ENCODE peak calls at places on chromosomes 1 and 21, in six cellular contexts. X is psoas muscle, A is fibroblast of lung, G is keratinocyte, O is Panc1, D is transverse colon. S is an unnamed sample. For H3K9me3, the result is how much of the 10 kb centered on the place peaks cover.

GRCh38 chr1:51877434-51878306 is 857 bp downstream of the NRDC start:
- DNase-seq in X (no peak), A (peak), G (no peak), O (no peak), D (peak), S (peak)

GRCh38 chr1:75733661-75734060 is 9.2 kb downstream of the ACADM start:
- DNase-seq in X (no peak), A (no peak), G (no peak), O (no peak), D (no peak), S (no peak)

GRCh38 chr1:93972341-93972740 is 63.1 kb upstream of the GCLM start:
- DNase-seq in X (no peak), A (no peak), G (no peak), O (no peak), D (no peak), S (no peak)

GRCh38 chr1:239952348-239953307 is 139.1 kb upstream of the FMN2 start:
- DNase-seq in X (no peak), A (no peak), G (no peak), O (no peak), D (no peak), S (peak)

GRCh38 chr1:94124538-94124937 is 3.6 kb upstream of the ABCA4 start:
- DNase-seq in X (no peak), A (no peak), G (no peak), O (no peak), D (no peak), S (no peak)

GRCh38 chr1:211610779-211611556 is 32.0 kb upstream of the SLC30A1 start:
- DNase-seq in X (peak), A (peak), G (no peak), O (no peak), D (no peak), S (peak)

GRCh38 chr1:206606867-206607266 is 5.4 kb downstream of the EIF2D start:
- DNase-seq in X (no peak), A (peak), G (no peak), O (no peak), D (no peak), S (peak)

GRCh38 chr1:151980287-151981177 is 13.1 kb downstream of the S100A10 start:
- DNase-seq in X (peak), A (peak), G (no peak), O (no peak), D (peak), S (peak)

GRCh38 chr1:1273535-1274298 is at the start of gene UBE2J2:
- DNase-seq in X (peak), A (peak), G (no peak), O (no peak), D (peak), S (peak)

GRCh38 chr1:248375446-248375845 is at the start of gene OR2T6:
- DNase-seq in X (no peak), A (no peak), G (no peak), O (no peak), D (no peak), S (no peak)
- H3K9me3 ChIP-seq in X (under half), A (under half), G (under half), O (under half), D (under half), S (under half)

GRCh38 chr21:45858180-45858579 is 123.4 kb upstream of the COL6A1 start:
- DNase-seq in X (no peak), A (no peak), G (no peak), O (no peak), D (no peak), S (no peak)

GRCh38 chr21:45859041-45859761 is 122.4 kb upstream of the COL6A1 start:
- DNase-seq in X (no peak), A (no peak), G (no peak), O (no peak), D (no peak), S (no peak)

GRCh38 chr21:45856422-45856821 is 125.1 kb upstream of the COL6A1 start:
- DNase-seq in X (no peak), A (no peak), G (no peak), O (no peak), D (no peak), S (no peak)

GRCh38 chr21:45856940-45857339 is 124.6 kb upstream of the COL6A1 start:
- DNase-seq in X (no peak), A (no peak), G (no peak), O (no peak), D (no peak), S (no peak)

DNA sequence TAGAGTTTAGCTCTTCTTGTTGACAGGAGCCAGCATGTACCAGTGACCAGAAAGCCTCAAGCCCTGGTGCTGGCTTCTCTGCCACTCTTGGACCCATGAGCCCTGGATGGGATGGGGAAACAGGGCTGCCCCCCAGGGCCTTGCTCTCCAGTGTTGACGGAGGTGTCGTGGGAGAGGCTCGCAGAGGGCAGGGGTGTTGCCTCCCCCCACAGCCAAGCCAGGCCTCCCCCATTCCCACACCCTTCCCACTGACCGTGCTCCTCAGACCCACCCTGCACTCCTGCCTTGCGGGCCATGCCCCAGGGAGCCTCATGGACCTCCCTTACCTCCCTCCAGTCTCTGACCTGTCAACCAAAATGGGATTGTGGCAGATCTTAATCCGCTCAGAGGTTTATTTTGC is 123.8 kb upstream of the COL6A1 start:
- DNase-seq in X (no peak), A (no peak), G (no peak), O (no peak), D (no peak), S (no peak)
- TF ChIP-seq CTCF in X (no peak), A (no peak), G (no peak), O (no peak), D (no peak), S (no peak)

GRCh38 chr1:25565188-25565591 is 21.8 kb downstream of the LDLRAP1 start:
- DNase-seq in X (no peak), A (peak), G (no peak), O (no peak), D (no peak), S (no peak)
- H3K27ac ChIP-seq in X (peak), A (no peak), G (no peak), O (no peak), D (peak), S (no peak)

GRCh38 chr21:18666725-18667124 is 263.1 kb upstream of the TMPRSS15 start:
- DNase-seq in X (no peak), A (no peak), G (no peak), O (no peak), D (no peak), S (no peak)
- H3K9me3 ChIP-seq in X (under half), A (under half), G (under half), O (under half), D (under half), S (under half)

GRCh38 chr21:37645848-37646247 is 270.4 kb downstream of the KCNJ6 start:
- DNase-seq in X (no peak), A (no peak), G (no peak), O (no peak), D (no peak), S (no peak)
- TF ChIP-seq CTCF in X (no peak), A (no peak), G (no peak), O (no peak), D (no peak), S (no peak)

S was measured in A673.